ENCODE peak calls at places on chromosomes 16 and 17, in four cellular contexts. M, Y, R and T are unnamed samples.

GRCh38 chr17:42403150-42403549 is 14.9 kb upstream of the STAT3 start:
- DNase-seq in M (peak; percentile 72), Y (no peak), R (peak; percentile 15), T (peak; percentile 47)

GRCh38 chr16:79843145-79843544 is 242.6 kb upstream of the MAF start:
- DNase-seq in M (no peak), Y (no peak), R (no peak), T (no peak)

GRCh38 chr17:8162997-8163977 is 539 bp upstream of the VAMP2 start:
- DNase-seq in M (no peak), Y (no peak), R (no peak), T (no peak)

GRCh38 chr17:10992097-10992496 is 154.2 kb upstream of the PIRT start:
- DNase-seq in M (no peak), Y (no peak), R (peak; percentile 29), T (no peak)

GRCh38 chr16:1918890-1919679 is 870 bp upstream of the HS3ST6 start:
- DNase-seq in M (no peak), Y (no peak), R (no peak), T (peak; percentile 57)

GRCh38 chr16:73040136-73040535 is 7.8 kb downstream of the ZFHX3 start:
- DNase-seq in M (no peak), Y (no peak), R (peak; percentile 51), T (no peak)

GRCh38 chr17:75876190-75876937 is 2.0 kb downstream of the TRIM47 start:
- DNase-seq in M (peak; percentile 69), Y (no peak), R (no peak), T (no peak)

GRCh38 chr17:17605747-17606083 is 14.2 kb upstream of the PEMT start:
- DNase-seq in M (peak; percentile 24), Y (peak; percentile 16), R (no peak), T (no peak)

GRCh38 chr16:49739381-49739780 is 116.5 kb downstream of the ZNF423 start:
- DNase-seq in M (no peak), Y (no peak), R (no peak), T (peak; percentile 30)

GRCh38 chr17:30476726-30477082 is 504 bp upstream of the GOSR1 start:
- DNase-seq in M (no peak), Y (no peak), R (no peak), T (no peak)

GRCh38 chr17:59511726-59512125 is 53.7 kb upstream of the DHX40 start:
- DNase-seq in M (no peak), Y (no peak), R (no peak), T (no peak)

GRCh38 chr17:27628376-27628775 is 2.6 kb upstream of the LGALS9 start:
- DNase-seq in M (no peak), Y (no peak), R (no peak), T (no peak)

GRCh38 chr17:49991409-49991808 is 3.6 kb downstream of the DLX3 start:
- DNase-seq in M (no peak), Y (no peak), R (no peak), T (no peak)

GRCh38 chr17:50690887-50691549 is 16.7 kb downstream of the ANKRD40 start:
- DNase-seq in M (no peak), Y (no peak), R (no peak), T (no peak)

GRCh38 chr17:9575381-9576072 is at the start of gene STX8:
- DNase-seq in M (peak; percentile 95), Y (peak; percentile 75), R (peak; percentile 92), T (peak; percentile 81)

GRCh38 chr16:85612191-85612800 is 826 bp upstream of the GSE1 start:
- DNase-seq in M (peak; percentile 44), Y (peak; percentile 61), R (peak; percentile 85), T (peak; percentile 71)

GRCh38 chr17:81403671-81404534 is 8.6 kb downstream of the BAHCC1 start:
- DNase-seq in M (no peak), Y (no peak), R (peak; percentile 71), T (no peak)

GRCh38 chr17:37605813-37606505 is 3.3 kb downstream of the SYNRG start:
- DNase-seq in M (peak; percentile 62), Y (no peak), R (no peak), T (no peak)

GRCh38 chr16:68284847-68285246 is 20.5 kb downstream of the SLC7A6 start:
- DNase-seq in M (peak; percentile 76), Y (no peak), R (no peak), T (no peak)

GRCh38 chr16:78177218-78177617 is 77.8 kb downstream of the WWOX start:
- DNase-seq in M (no peak), Y (no peak), R (no peak), T (no peak)

GRCh38 chr16:54588026-54588425 is 301.4 kb upstream of the IRX3 start:
- DNase-seq in M (no peak), Y (no peak), R (no peak), T (no peak)

GRCh38 chr16:7363397-7364053 is 30.9 kb downstream of the RBFOX1 start:
- DNase-seq in M (no peak), Y (no peak), R (no peak), T (no peak)

GRCh38 chr16:87602005-87602790 is at the start of gene JPH3:
- DNase-seq in M (no peak), Y (no peak), R (peak; percentile 22), T (no peak)

GRCh38 chr17:81445642-81446500 is 50.6 kb downstream of the BAHCC1 start:
- DNase-seq in M (no peak), Y (no peak), R (no peak), T (no peak)

GRCh38 chr16:14070555-14070876 is 603 bp upstream of the MRTFB start:
- DNase-seq in M (no peak), Y (no peak), R (no peak), T (no peak)

GRCh38 chr16:15607700-15608396 is 35.1 kb downstream of the MARF1 start:
- DNase-seq in M (no peak), Y (peak; percentile 18), R (no peak), T (no peak)

GRCh38 chr17:75459590-75460267 is 3.3 kb downstream of the TMEM94 start:
- DNase-seq in M (peak; percentile 63), Y (no peak), R (no peak), T (no peak)

GRCh38 chr16:51151951-51152663 is 1.0 kb upstream of the SALL1 start:
- DNase-seq in M (no peak), Y (peak; percentile 78), R (peak; percentile 88), T (peak; percentile 39)

GRCh38 chr16:51155199-51155607 is 4.1 kb upstream of the SALL1 start:
- DNase-seq in M (no peak), Y (no peak), R (peak; percentile 22), T (no peak)

GRCh38 chr16:51152691-51153261 is 1.7 kb upstream of the SALL1 start:
- DNase-seq in M (no peak), Y (no peak), R (peak; percentile 39), T (no peak)

GRCh38 chr16:51154271-51155171 is 3.5 kb upstream of the SALL1 start:
- DNase-seq in M (no peak), Y (no peak), R (no peak), T (no peak)

GRCh38 chr16:51153275-51153991 is 2.4 kb upstream of the SALL1 start:
- DNase-seq in M (no peak), Y (no peak), R (no peak), T (no peak)
- H3K4me3 ChIP-seq in M (no peak overlapping the region), Y (peak overlapping the region; percentile 82), R (peak overlapping the region; percentile 70), T (no peak overlapping the region)

DNA sequence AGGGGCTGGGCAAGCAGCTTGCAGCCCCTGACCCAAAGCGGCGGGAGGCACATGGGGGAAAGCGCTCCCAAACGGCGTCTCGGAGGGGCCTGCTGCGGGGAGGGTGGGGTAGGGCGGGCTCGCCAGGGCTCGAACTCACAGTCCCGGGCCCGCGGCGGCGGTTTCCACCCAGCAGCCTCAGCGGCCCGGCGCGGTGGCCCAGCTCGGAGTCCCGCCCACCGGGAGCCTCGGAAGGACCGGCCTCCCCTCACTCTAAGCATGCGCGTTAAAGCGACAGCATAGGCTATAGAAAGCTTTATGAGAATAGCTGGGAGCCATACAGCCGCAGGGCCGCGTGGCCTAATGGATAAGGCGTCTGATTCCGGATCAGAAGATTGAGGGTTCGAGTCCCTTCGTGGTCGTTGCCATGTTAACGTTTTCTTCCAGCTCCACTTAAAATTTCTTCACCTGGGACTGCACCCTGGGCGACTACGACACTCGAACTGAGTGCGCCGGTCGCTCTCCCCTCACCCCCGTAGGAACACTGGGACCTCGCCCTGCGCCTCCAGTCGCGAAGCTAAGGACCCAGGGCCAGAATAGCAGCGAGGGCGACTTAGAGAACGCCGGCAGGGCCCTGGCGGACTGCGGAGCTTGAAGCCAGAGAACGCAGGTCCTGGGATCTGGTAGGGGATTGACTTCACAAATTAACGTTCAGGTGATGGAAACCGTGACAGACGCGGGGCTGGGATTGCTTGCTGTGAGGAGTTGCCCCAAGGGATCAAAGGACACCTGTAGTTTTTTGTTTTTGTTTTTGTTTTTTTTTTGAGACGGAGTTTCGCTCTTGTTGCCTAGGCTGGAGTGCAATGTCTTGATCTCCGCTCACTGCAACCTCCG is 15.8 kb downstream of the ZNF213 start:
- DNase-seq in M (peak; percentile 97), Y (peak; percentile 90), R (peak; percentile 98), T (peak; percentile 97)
- TF ChIP-seq CTCF in M (no peak), Y (no peak), R (no peak), T (no peak)

DNA sequence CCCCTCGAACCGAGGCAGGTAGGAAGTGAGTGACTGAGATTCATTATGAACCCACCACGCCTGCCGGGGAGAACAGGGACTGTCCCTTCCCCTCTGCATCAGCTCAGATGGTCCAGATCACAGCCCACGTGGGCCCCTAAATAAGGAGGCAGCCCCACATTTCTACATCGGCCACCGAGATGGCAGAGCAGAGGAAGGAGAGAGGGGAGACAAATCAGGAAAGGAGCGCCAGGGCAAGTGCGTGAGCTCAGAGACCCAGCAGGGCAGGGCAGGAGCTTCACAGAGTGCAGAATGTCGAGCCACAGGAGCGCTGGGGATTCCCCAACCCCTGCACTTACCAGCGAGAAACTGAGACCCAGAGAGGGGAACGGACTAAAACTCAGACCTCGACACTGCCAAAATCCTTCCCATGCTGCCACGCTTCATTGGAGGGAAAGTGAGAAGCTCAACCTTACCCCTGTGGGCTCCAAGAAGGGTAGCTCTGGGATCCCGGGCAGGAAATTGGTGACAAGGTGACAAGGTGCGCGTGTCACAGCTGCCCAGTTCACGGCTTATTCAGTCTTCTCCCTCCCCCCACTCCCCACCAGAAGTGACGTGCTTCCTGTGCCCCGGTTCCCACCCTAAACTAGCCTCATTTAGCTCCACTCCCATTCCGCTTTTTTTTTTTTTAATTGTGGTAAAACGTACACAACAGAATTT is at the start of gene ICAM2:
- DNase-seq in M (peak; percentile 96), Y (no peak), R (no peak), T (no peak)
- H3K4me3 ChIP-seq in M (peak within 1 kb of the TSS; percentile 87), Y (peak within 1 kb of the TSS; percentile 4), R (no peak within 1 kb of the TSS), T (no peak within 1 kb of the TSS)

DNA sequence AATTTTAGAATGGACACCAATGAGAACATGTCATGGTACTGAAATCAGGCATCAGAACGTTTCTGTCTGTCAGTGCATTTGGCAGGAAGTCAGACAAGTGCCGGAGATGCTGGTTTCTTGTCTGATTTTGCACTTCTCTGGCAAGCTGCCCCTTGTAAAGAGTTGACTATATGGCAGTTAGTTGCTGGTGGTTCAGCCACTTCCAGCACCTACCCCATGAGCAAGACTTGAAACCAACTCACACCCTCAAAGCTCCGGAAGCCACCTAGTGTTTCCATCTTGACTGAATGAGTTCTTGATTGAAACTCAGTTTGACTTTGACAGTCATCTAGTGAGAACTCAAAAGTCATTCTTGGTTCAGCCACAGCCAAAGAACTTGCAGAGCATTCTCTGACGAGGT is 225.1 kb downstream of the SPECC1 start:
- DNase-seq in M (peak; percentile 83), Y (no peak), R (no peak), T (no peak)
- TF ChIP-seq CTCF in M (no peak), Y (no peak), R (no peak), T (no peak)

GRCh38 chr17:55279203-55279602 is 14.4 kb downstream of the HLF start:
- DNase-seq in M (no peak), Y (no peak), R (no peak), T (no peak)
- H3K4me3 ChIP-seq in M (no peak overlapping the region), Y (no peak overlapping the region), R (no peak overlapping the region), T (no peak overlapping the region)

GRCh38 chr16:53549970-53550406 is 47.0 kb upstream of the AKTIP start:
- DNase-seq in M (peak; percentile 72), Y (peak; percentile 70), R (peak; percentile 90), T (peak; percentile 70)
- TF ChIP-seq CTCF in M (peak; percentile 71), Y (peak; percentile 79), R (peak; percentile 85), T (peak; percentile 87)